ENCODE peak calls at places on chromosomes 5 and 9, in seven cellular contexts. W, N, R, S, X, C and Z are unnamed samples.

GRCh38 chr5:148569948-148570347 is 84.4 kb downstream of the HTR4 start:
- DNase-seq in X (no peak), S (no peak), W (peak), R (no peak), C (no peak), N (no peak), Z (no peak)

GRCh38 chr9:108885643-108886348 is 23.7 kb downstream of the ACTL7A start:
- DNase-seq in X (peak), W (peak), N (peak), R (no peak), C (no peak), S (peak), Z (peak)

GRCh38 chr5:147391781-147392180 is 118.1 kb downstream of the DPYSL3 start:
- DNase-seq in C (no peak), R (no peak), X (no peak), S (peak), W (peak), N (no peak), Z (no peak)

GRCh38 chr5:135735831-135736230 is 98.6 kb upstream of the SLC25A48 start:
- DNase-seq in S (no peak), X (no peak), R (peak), C (no peak), W (no peak), N (no peak), Z (no peak)

GRCh38 chr5:35369965-35370790 is 139.9 kb upstream of the PRLR start:
- DNase-seq in W (no peak), S (no peak), N (no peak), C (no peak), X (no peak), R (no peak), Z (no peak)

GRCh38 chr9:134918646-134919045 is 934 bp upstream of the FCN1 start:
- DNase-seq in X (no peak), W (no peak), S (no peak), N (no peak), C (no peak), R (no peak), Z (no peak)

GRCh38 chr5:34011521-34011920 is 3.7 kb upstream of the AMACR start:
- DNase-seq in R (no peak), C (no peak), N (no peak), X (no peak), S (no peak), W (no peak), Z (no peak)

GRCh38 chr9:38011991-38012390 is 57.0 kb downstream of the SHB start:
- DNase-seq in X (no peak), R (no peak), C (no peak), N (no peak), W (no peak), S (no peak), Z (no peak)

GRCh38 chr5:75265731-75266130 is 29.1 kb upstream of the ANKRD31 start:
- DNase-seq in R (no peak), N (no peak), S (peak), C (no peak), X (no peak), W (no peak), Z (peak)

GRCh38 chr9:84212982-84213381 is 127.6 kb downstream of the SLC28A3 start:
- DNase-seq in X (no peak), S (no peak), C (no peak), R (no peak), N (no peak), W (no peak), Z (no peak)

GRCh38 chr5:61301820-61302563 is 30.1 kb upstream of the ZSWIM6 start:
- DNase-seq in X (no peak), W (peak), S (no peak), C (no peak), R (peak), N (no peak), Z (no peak)

GRCh38 chr9:121447341-121447834 is 52.3 kb downstream of the GGTA1 start:
- DNase-seq in W (no peak), R (no peak), X (no peak), N (no peak), S (no peak), C (no peak), Z (no peak)

GRCh38 chr5:54942064-54942778 is 43.2 kb downstream of the ESM1 start:
- DNase-seq in C (no peak), X (no peak), R (no peak), N (no peak), W (no peak), S (no peak), Z (no peak)

GRCh38 chr5:66616495-66617222 is 20.5 kb downstream of the MAST4 start:
- DNase-seq in W (peak), S (no peak), C (no peak), N (no peak), X (no peak), R (no peak), Z (no peak)

GRCh38 chr5:11851965-11852745 is 52.1 kb downstream of the CTNND2 start:
- DNase-seq in S (no peak), N (no peak), C (no peak), X (no peak), W (no peak), R (no peak), Z (no peak)

GRCh38 chr5:111948517-111948916 is 191.5 kb upstream of the NREP start:
- DNase-seq in N (no peak), S (no peak), C (no peak), X (no peak), W (no peak), R (peak), Z (no peak)

GRCh38 chr9:81370650-81371049 is 318.7 kb downstream of the TLE1 start:
- DNase-seq in X (no peak), C (no peak), N (no peak), R (no peak), W (no peak), S (no peak), Z (no peak)

GRCh38 chr9:93588641-93589609 is 12.5 kb downstream of the PHF2 start:
- DNase-seq in W (no peak), R (no peak), C (peak), S (no peak), X (no peak), N (no peak), Z (no peak)

GRCh38 chr5:133372306-133373008 is 239.9 kb downstream of the FSTL4 start:
- DNase-seq in C (no peak), X (no peak), N (no peak), S (no peak), W (no peak), R (no peak), Z (no peak)

GRCh38 chr5:93277001-93277400 is 304.0 kb downstream of the NR2F1-AS1 start:
- DNase-seq in N (no peak), R (no peak), S (no peak), C (no peak), W (no peak), X (no peak), Z (no peak)

GRCh38 chr9:28926311-28926710 is 1353.0 kb upstream of the C9orf72 start:
- DNase-seq in S (no peak), X (no peak), C (no peak), W (no peak), R (no peak), N (no peak), Z (no peak)

GRCh38 chr9:135093911-135094584 is 6.6 kb downstream of the OLFM1 start:
- DNase-seq in R (no peak), C (no peak), N (no peak), S (no peak), W (no peak), X (no peak), Z (no peak)

GRCh38 chr9:105264380-105264779 is 19.9 kb downstream of the SLC44A1 start:
- DNase-seq in C (no peak), R (no peak), X (no peak), N (no peak), S (no peak), W (no peak), Z (no peak)

GRCh38 chr5:22560115-22560514 is 293.0 kb downstream of the CDH12 start:
- DNase-seq in C (no peak), R (no peak), S (no peak), W (no peak), X (no peak), N (no peak), Z (no peak)

GRCh38 chr5:124628721-124629596 is 117.5 kb downstream of the ZNF608 start:
- DNase-seq in N (no peak), W (no peak), S (no peak), C (no peak), X (no peak), R (peak), Z (no peak)

GRCh38 chr5:172904643-172905345 is 54.4 kb upstream of the RPL26L1 start:
- DNase-seq in N (no peak), X (no peak), S (no peak), W (peak), C (no peak), R (peak), Z (no peak)

GRCh38 chr5:155839251-155840037 is 487.5 kb upstream of the SGCD start:
- DNase-seq in N (no peak), X (no peak), R (no peak), W (no peak), S (no peak), C (no peak), Z (no peak)

GRCh38 chr5:50808406-50808805 is 142.0 kb downstream of the PARP8 start:
- DNase-seq in R (no peak), X (no peak), S (no peak), N (no peak), C (no peak), W (no peak), Z (no peak)

GRCh38 chr9:98481676-98482075 is 226.2 kb upstream of the TBC1D2 start:
- DNase-seq in N (no peak), R (no peak), C (no peak), S (no peak), X (no peak), W (no peak), Z (no peak)

GRCh38 chr9:98482248-98482647 is 226.5 kb downstream of the GABBR2 start:
- DNase-seq in N (no peak), S (no peak), C (no peak), R (no peak), W (no peak), X (no peak), Z (no peak)

GRCh38 chr9:98485706-98486105 is 223.0 kb downstream of the GABBR2 start:
- DNase-seq in X (no peak), S (no peak), W (no peak), R (no peak), N (no peak), C (no peak), Z (no peak)

GRCh38 chr9:98479967-98480847 is 224.8 kb upstream of the TBC1D2 start:
- DNase-seq in C (no peak), W (no peak), N (no peak), S (no peak), X (no peak), R (no peak), Z (no peak)

GRCh38 chr9:98484218-98484617 is 224.5 kb downstream of the GABBR2 start:
- DNase-seq in S (no peak), N (no peak), C (no peak), W (no peak), X (no peak), R (no peak), Z (no peak)
- TF ChIP-seq CTCF in S (no peak), N (no peak), C (no peak), W (no peak), X (no peak), R (no peak), Z (no peak)

GRCh38 chr5:56314536-56314935 is 81.4 kb upstream of the ANKRD55 start:
- DNase-seq in C (no peak), R (no peak), W (no peak), S (peak), N (no peak), X (peak), Z (peak)
- TF ChIP-seq CTCF in C (no peak), R (no peak), W (no peak), S (peak), N (peak), X (peak), Z (peak)

DNA sequence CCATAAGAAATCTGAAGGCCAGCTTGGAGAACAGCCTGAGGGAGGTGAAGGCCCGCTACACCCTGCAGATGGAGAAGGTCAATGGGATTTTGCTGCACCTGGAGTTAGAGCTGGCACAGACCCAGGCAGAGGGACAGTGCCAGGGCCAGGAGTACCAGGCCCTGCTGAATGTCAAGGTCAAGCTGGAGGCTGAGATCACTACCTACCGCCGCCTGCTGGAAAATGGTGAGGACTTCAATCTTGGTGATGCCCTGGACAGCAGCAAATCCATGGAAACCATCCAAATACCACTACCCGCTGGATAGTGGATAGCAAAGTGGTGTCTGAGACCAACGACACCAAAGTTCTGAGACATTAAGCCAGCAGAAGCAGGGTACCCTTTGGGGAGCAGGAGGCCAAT is 100.5 kb upstream of the MAN2A1 start:
- DNase-seq in C (no peak), N (no peak), W (no peak), S (no peak), R (no peak), X (no peak), Z (no peak)
- TF ChIP-seq CTCF in C (no peak), N (no peak), W (no peak), S (no peak), R (no peak), X (no peak), Z (no peak)

GRCh38 chr5:76402880-76403712 is at the start of gene IQGAP2:
- DNase-seq in C (peak), R (peak), S (peak), W (peak), N (peak), X (peak), Z (peak)

GRCh38 chr5:76402251-76402879 is 720 bp upstream of the IQGAP2 start:
- DNase-seq in W (peak), C (peak), R (peak), X (peak), N (peak), S (peak), Z (peak)

GRCh38 chr5:76403963-76404693 is 1.0 kb downstream of the IQGAP2 start:
- DNase-seq in C (peak), X (peak), R (peak), S (peak), N (peak), W (peak), Z (peak)

GRCh38 chr5:76404694-76405306 is 1.7 kb downstream of the IQGAP2 start:
- DNase-seq in C (no peak), W (no peak), N (no peak), R (no peak), S (no peak), X (no peak), Z (peak)

DNA sequence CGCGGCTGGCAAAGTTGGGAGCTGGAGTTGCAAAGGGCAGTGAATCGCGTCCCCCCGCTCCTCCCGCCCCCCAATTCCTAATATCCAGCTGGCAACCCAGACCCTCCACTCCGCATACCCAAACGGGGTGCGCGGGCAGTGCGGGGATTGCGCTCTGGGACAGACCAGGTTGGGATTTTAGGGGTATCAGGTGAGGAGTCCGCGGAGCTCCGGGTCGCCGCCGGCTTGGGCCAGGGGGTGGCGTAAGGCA is 553 bp downstream of the IQGAP2 start:
- DNase-seq in R (no peak), C (no peak), S (no peak), X (no peak), N (no peak), W (no peak), Z (no peak)
- TF ChIP-seq CTCF in R (no peak), C (no peak), S (peak), X (no peak), N (no peak), W (peak), Z (peak)